ENCODE peak calls at places on chromosomes 3 and 15, in ten cellular contexts. W, Z, T, K, V, P, I, G, X and J are unnamed samples.

GRCh38 chr3:13372656-13373055 is 47.5 kb downstream of the NUP210 start:
- DNase-seq in W (no peak), Z (no peak), T (no peak), K (no peak), V (no peak), P (no peak), I (no peak), G (no peak), X (no peak), J (no peak)

GRCh38 chr3:9793161-9793781 is 389 bp downstream of the ARPC4 start:
- DNase-seq in W (no peak), Z (no peak), T (peak), K (no peak), V (no peak), P (peak), I (no peak), G (no peak), X (no peak), J (no peak)

GRCh38 chr15:78563092-78563491 is 2.2 kb upstream of the CHRNA5 start:
- DNase-seq in W (no peak), Z (no peak), T (no peak), K (no peak), V (no peak), P (no peak), I (no peak), G (no peak), X (no peak), J (no peak)

GRCh38 chr15:70855764-70856163 is 1.8 kb upstream of the LARP6 start:
- DNase-seq in W (no peak), Z (no peak), T (peak), K (no peak), V (no peak), P (no peak), I (no peak), G (no peak), X (no peak), J (no peak)

GRCh38 chr3:56704706-56705105 is 21.6 kb upstream of the TASOR start:
- DNase-seq in W (no peak), Z (no peak), T (no peak), K (no peak), V (no peak), P (no peak), I (no peak), G (no peak), X (no peak), J (no peak)

GRCh38 chr3:177144922-177145321 is 52.4 kb downstream of the TBL1XR1 start:
- DNase-seq in W (no peak), Z (no peak), T (no peak), K (no peak), V (no peak), P (no peak), I (no peak), G (no peak), X (no peak), J (no peak)

GRCh38 chr15:74402873-74403589 is 30.7 kb downstream of the SEMA7A start:
- DNase-seq in W (no peak), Z (no peak), T (no peak), K (no peak), V (no peak), P (no peak), I (no peak), G (no peak), X (no peak), J (peak)

GRCh38 chr15:76341366-76342045 is 4.9 kb downstream of the ISL2 start:
- DNase-seq in W (no peak), Z (no peak), T (no peak), K (peak), V (no peak), P (no peak), I (peak), G (no peak), X (no peak), J (no peak)

GRCh38 chr3:32143849-32144757 is 37.7 kb downstream of the GPD1L start:
- DNase-seq in W (peak), Z (peak), T (peak), K (no peak), V (peak), P (peak), I (peak), G (peak), X (no peak), J (no peak)

GRCh38 chr15:50977157-50977556 is 68.7 kb downstream of the AP4E1 start:
- DNase-seq in W (no peak), Z (no peak), T (peak), K (no peak), V (no peak), P (no peak), I (no peak), G (no peak), X (no peak), J (no peak)

GRCh38 chr3:149603126-149604074 is 54.4 kb downstream of the WWTR1 start:
- DNase-seq in W (no peak), Z (no peak), T (peak), K (no peak), V (no peak), P (peak), I (no peak), G (no peak), X (no peak), J (no peak)

GRCh38 chr3:65886376-65886775 is 152.3 kb downstream of the MAGI1 start:
- DNase-seq in W (no peak), Z (no peak), T (no peak), K (no peak), V (no peak), P (no peak), I (no peak), G (no peak), X (no peak), J (no peak)

GRCh38 chr3:26989042-26989441 is 366.5 kb downstream of the LRRC3B start:
- DNase-seq in W (no peak), Z (no peak), T (no peak), K (no peak), V (no peak), P (no peak), I (peak), G (no peak), X (no peak), J (no peak)

GRCh38 chr3:156174229-156174847 is 54.0 kb downstream of the KCNAB1 start:
- DNase-seq in W (no peak), Z (no peak), T (peak), K (no peak), V (no peak), P (peak), I (peak), G (peak), X (no peak), J (no peak)

GRCh38 chr3:124760601-124761000 is 30.3 kb downstream of the UMPS start:
- DNase-seq in W (no peak), Z (peak), T (peak), K (no peak), V (no peak), P (no peak), I (peak), G (no peak), X (no peak), J (no peak)

GRCh38 chr3:126021702-126022101 is 52.7 kb downstream of the ROPN1B start:
- DNase-seq in W (no peak), Z (no peak), T (no peak), K (no peak), V (no peak), P (no peak), I (no peak), G (no peak), X (no peak), J (no peak)

GRCh38 chr3:126019683-126020082 is 50.7 kb downstream of the ROPN1B start:
- DNase-seq in W (no peak), Z (no peak), T (no peak), K (no peak), V (no peak), P (no peak), I (no peak), G (no peak), X (no peak), J (no peak)

GRCh38 chr3:126022741-126023359 is 53.9 kb downstream of the ROPN1B start:
- DNase-seq in W (no peak), Z (no peak), T (no peak), K (no peak), V (no peak), P (no peak), I (no peak), G (no peak), X (no peak), J (no peak)

GRCh38 chr3:126023390-126023789 is 54.4 kb downstream of the ROPN1B start:
- DNase-seq in W (no peak), Z (no peak), T (no peak), K (no peak), V (no peak), P (no peak), I (no peak), G (peak), X (no peak), J (no peak)

DNA sequence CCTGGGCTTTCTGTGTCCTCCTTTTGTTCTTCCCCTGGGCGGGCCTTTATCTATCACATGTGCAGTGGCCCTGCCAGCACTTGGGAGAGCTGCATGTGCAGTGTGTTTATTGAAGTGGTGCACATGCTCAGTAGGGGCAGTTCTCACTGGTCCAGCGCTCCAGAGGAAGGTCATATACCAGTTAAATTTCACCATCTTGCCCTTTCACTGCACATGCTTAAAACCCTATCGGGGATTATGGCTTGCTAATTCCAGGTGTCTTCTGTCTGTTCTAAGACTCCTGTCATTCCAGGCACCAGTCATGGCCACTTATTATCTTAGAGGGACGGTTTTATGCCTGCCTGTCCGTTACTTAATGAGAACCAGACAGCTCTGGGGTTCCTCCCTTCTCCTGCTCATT is 52.2 kb downstream of the ROPN1B start:
- DNase-seq in W (no peak), Z (no peak), T (no peak), K (no peak), V (no peak), P (no peak), I (peak), G (peak), X (no peak), J (no peak)
- H3K27ac ChIP-seq in W (no peak), Z (no peak), T (no peak), K (no peak), V (no peak), P (no peak), I (no peak), G (no peak), X (no peak), J (no peak)

GRCh38 chr15:63040954-63041353 is 1.6 kb upstream of the TPM1 start:
- DNase-seq in W (peak), Z (no peak), T (no peak), K (no peak), V (no peak), P (no peak), I (no peak), G (no peak), X (no peak), J (no peak)

GRCh38 chr15:63039811-63040210 is 2.7 kb upstream of the TPM1 start:
- DNase-seq in W (no peak), Z (no peak), T (no peak), K (no peak), V (no peak), P (no peak), I (no peak), G (no peak), X (no peak), J (no peak)

GRCh38 chr15:63037996-63038720 is 4.4 kb upstream of the TPM1 start:
- DNase-seq in W (no peak), Z (no peak), T (no peak), K (no peak), V (no peak), P (no peak), I (no peak), G (no peak), X (no peak), J (no peak)

GRCh38 chr15:63040509-63040908 is 2.0 kb upstream of the TPM1 start:
- DNase-seq in W (no peak), Z (no peak), T (no peak), K (no peak), V (no peak), P (no peak), I (no peak), G (no peak), X (no peak), J (no peak)

GRCh38 chr15:63038926-63039673 is 3.4 kb upstream of the TPM1 start:
- DNase-seq in W (no peak), Z (no peak), T (peak), K (no peak), V (no peak), P (no peak), I (no peak), G (no peak), X (no peak), J (no peak)
- TF ChIP-seq POLR2A in W (no peak), Z (no peak), T (no peak), K (no peak), V (no peak), P (no peak), I (no peak), G (no peak), X (no peak), J (no peak)

GRCh38 chr15:96359371-96359771 is 28.9 kb downstream of the NR2F2 start:
- DNase-seq in W (no peak), Z (no peak), T (no peak), K (no peak), V (no peak), P (no peak), I (no peak), G (no peak), X (no peak), J (no peak)

GRCh38 chr15:96360581-96361308 is 30.2 kb downstream of the NR2F2 start:
- DNase-seq in W (no peak), Z (no peak), T (no peak), K (peak), V (no peak), P (no peak), I (no peak), G (no peak), X (no peak), J (no peak)

GRCh38 chr15:96361309-96362000 is 31.0 kb downstream of the NR2F2 start:
- DNase-seq in W (no peak), Z (no peak), T (no peak), K (peak), V (no peak), P (no peak), I (no peak), G (no peak), X (no peak), J (no peak)

GRCh38 chr15:96358795-96359190 is 28.3 kb downstream of the NR2F2 start:
- DNase-seq in W (no peak), Z (no peak), T (no peak), K (no peak), V (no peak), P (no peak), I (no peak), G (no peak), X (no peak), J (no peak)

DNA sequence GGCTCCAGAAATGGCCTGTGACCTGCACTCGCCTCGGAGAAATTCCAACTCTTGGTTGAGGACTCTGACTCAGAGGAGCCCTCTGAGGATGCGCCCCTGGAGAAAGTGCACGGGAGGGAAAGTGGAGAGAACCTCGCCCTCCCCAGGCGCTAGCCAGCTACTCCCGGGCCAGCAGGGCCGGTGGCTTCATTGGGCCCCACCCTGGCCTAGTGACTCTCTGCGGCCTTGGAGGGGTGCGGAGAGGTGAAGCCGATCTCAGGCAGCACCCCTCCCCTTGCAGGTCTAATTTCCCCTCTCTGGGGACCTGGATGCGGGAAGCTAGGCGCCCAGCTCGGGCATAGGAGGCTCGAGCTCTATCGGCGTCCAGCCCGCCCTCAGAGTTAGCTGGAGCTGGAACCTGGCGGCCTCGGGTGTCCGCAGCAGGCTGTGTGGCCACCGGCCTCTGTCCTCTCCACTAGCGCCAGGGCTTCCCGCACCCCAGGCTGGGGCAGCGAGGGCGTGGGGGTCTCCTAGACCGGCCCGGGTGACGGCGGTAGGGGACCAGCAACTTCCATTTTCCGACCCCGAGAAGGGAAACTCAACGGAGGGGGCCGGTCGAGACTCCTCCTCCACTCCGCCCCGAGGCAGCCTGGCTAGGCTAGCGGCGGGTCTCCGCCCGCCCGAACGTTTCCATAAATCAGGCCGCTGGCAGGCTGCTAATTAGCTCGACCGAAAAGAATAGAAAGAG is 29.4 kb downstream of the NR2F2 start:
- DNase-seq in W (peak), Z (no peak), T (no peak), K (peak), V (peak), P (no peak), I (no peak), G (no peak), X (no peak), J (peak)
- H3K4me3 ChIP-seq in W (peak), Z (peak), T (peak), K (peak), V (peak), P (no peak), I (no peak), G (peak), X (peak), J (peak)

GRCh38 chr15:29799859-29800258 is 22.4 kb downstream of the TJP1 start:
- DNase-seq in W (no peak), Z (no peak), T (no peak), K (no peak), V (no peak), P (no peak), I (no peak), G (no peak), X (no peak), J (no peak)

GRCh38 chr15:29805708-29806104 is 16.6 kb downstream of the TJP1 start:
- DNase-seq in W (no peak), Z (no peak), T (no peak), K (no peak), V (no peak), P (no peak), I (no peak), G (no peak), X (no peak), J (no peak)

GRCh38 chr15:29802411-29802810 is 19.9 kb downstream of the TJP1 start:
- DNase-seq in W (no peak), Z (no peak), T (no peak), K (no peak), V (no peak), P (no peak), I (no peak), G (no peak), X (no peak), J (no peak)

GRCh38 chr15:29805043-29805707 is 17.1 kb downstream of the TJP1 start:
- DNase-seq in W (peak), Z (peak), T (peak), K (no peak), V (peak), P (peak), I (peak), G (peak), X (no peak), J (no peak)

DNA sequence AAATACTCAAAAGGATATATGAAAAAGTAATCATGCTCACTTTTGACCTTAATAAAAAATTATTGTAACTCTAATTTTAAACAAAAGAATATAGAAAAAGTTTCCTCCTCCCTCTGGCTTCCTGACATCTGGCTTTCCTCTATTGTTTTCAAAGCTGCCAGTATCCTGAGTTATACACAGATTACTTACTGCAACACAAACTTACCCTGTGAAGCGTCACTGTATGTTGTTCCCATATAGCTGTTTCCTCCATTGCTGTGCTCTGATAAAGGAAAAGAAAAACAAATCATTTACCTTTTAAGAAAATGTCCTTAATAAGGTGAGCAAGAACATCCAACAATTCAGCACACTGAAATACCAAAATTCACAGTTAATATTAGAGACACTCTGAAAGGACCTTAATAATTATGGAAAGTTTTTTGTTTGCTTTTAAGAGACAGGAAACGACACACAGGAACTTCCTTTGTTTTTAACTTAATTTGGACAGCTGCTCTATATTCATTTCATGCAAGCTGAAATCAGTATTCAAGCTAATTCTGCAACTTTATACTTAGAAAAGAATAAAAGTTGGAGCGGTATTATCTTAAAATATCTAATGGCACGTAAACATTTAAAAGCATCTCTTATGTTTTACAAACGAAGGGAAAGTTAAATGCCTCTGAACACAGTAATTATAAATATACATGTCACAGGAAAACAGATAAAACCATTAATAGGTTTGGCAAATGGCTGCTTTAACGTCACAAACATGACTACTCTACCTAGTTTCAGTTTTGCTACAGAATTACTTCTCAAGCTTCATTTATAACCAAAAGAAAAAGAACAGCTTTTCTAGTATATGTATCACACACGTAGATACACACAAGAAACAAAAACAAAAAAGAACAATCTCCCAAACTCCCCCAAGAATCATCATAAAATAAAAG is 21.6 kb downstream of the TJP1 start:
- DNase-seq in W (no peak), Z (no peak), T (no peak), K (no peak), V (no peak), P (no peak), I (no peak), G (no peak), X (no peak), J (no peak)
- H3K27ac ChIP-seq in W (peak), Z (no peak), T (no peak), K (no peak), V (no peak), P (no peak), I (no peak), G (no peak), X (no peak), J (peak)

DNA sequence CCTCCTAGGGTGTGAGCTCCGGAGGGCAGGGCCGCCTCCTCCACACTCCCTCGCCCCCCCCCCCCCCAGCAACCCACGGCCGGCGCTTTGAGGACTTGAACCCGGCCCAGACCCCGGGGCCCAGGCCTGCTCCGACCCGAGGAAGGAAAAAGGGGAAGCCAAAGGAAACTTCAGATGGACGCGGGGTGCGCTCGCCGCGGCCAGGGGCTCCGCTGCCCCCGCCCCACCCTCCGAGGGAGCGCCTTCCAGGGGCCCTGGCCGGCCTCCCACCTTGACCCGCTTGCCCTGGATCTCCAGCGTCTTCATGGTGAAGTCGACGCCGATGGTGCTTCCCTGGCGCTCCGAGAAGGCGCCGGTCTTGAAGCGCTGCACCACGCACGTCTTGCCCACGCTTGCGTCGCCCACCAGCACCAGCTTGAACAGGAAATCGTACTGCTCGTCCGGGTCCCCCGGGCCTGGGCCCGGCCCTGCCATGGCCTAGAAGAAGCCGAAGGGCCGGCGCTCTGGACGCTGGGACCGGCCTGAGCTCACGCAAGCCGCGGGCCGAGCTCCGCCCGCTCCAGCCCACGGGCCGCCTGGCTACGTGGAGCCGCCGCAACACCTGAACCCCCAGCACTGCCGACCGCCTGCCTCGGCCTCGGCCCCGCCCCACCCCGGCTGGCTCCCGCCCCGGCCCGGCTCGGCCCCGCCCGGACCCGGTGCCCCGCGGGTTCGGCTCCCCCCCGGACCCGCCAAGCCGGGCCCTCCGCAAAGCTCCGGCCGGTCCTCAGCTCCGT is 400 bp downstream of the RAB43 start:
- DNase-seq in W (no peak), Z (peak), T (peak), K (no peak), V (no peak), P (no peak), I (no peak), G (no peak), X (no peak), J (no peak)
- TF ChIP-seq POLR2A in W (peak), Z (no peak), T (peak), K (no peak), V (no peak), P (no peak), I (peak), G (no peak), X (no peak), J (no peak)